ENCODE peak calls at places on chromosomes 11 and 22, in four cellular contexts. J is CD8-positive, alpha-beta T cell; A is hepatocyte; T is fibroblast of pulmonary artery. W is an unnamed sample.

GRCh38 chr11:6574816-6575715 is 28.4 kb downstream of the RRP8 start:
- DNase-seq in J (no peak), T (no peak), A (no peak), W (no peak)

GRCh38 chr11:42034821-42035220 is 575.4 kb upstream of the LRRC4C start:
- DNase-seq in J (no peak), T (no peak), A (no peak), W (no peak)

GRCh38 chr11:2099523-2100316 is 39.5 kb downstream of the IGF2 start:
- DNase-seq in T (no peak), J (no peak), A (no peak), W (peak)

GRCh38 chr11:106187860-106188456 is 110.5 kb downstream of the AASDHPPT start:
- DNase-seq in A (no peak), T (no peak), J (no peak), W (no peak)

GRCh38 chr11:1542267-1542666 is 29.8 kb downstream of the DUSP8 start:
- DNase-seq in T (no peak), A (no peak), J (no peak), W (no peak)

GRCh38 chr11:114059984-114060401 is 482 bp downstream of the ZBTB16 start:
- DNase-seq in T (peak), J (no peak), A (no peak), W (no peak)

GRCh38 chr11:48228761-48229160 is 12.2 kb downstream of the OR4B1 start:
- DNase-seq in J (no peak), T (no peak), A (no peak), W (no peak)

GRCh38 chr22:21032037-21032842 is at the start of gene SLC7A4:
- DNase-seq in T (no peak), J (no peak), A (peak), W (no peak)

GRCh38 chr11:66505276-66505816 is 5.1 kb upstream of the BBS1 start:
- DNase-seq in T (no peak), A (no peak), J (no peak), W (no peak)

GRCh38 chr22:25656724-25657123 is 85.3 kb upstream of the MYO18B start:
- DNase-seq in T (no peak), A (no peak), J (no peak), W (no peak)

GRCh38 chr11:94034207-94034606 is 13.1 kb downstream of the HEPHL1 start:
- DNase-seq in A (no peak), T (no peak), J (no peak), W (no peak)

GRCh38 chr22:48188211-48188845 is 1425.9 kb downstream of the TBC1D22A start:
- DNase-seq in T (no peak), J (no peak), A (peak), W (no peak)

GRCh38 chr11:44944181-44944852 is 6.4 kb downstream of the TP53I11 start:
- DNase-seq in A (no peak), T (no peak), J (no peak), W (no peak)

GRCh38 chr22:44091021-44091721 is 67.1 kb downstream of the PARVB start:
- DNase-seq in A (peak), T (peak), J (no peak), W (no peak)
- TF ChIP-seq CTCF in A (peak), T (peak), J (no peak), W (no peak)

GRCh38 chr11:118082880-118083543 is 3.8 kb downstream of the SMIM35 start:
- DNase-seq in T (no peak), A (no peak), J (no peak), W (no peak)

GRCh38 chr11:118081241-118081958 is 4.5 kb downstream of the TMPRSS4 start:
- DNase-seq in T (no peak), J (no peak), A (no peak), W (no peak)

GRCh38 chr11:118086913-118087768 is at the start of gene SMIM35:
- DNase-seq in T (no peak), A (no peak), J (no peak), W (peak)

GRCh38 chr11:118084247-118084646 is 2.5 kb downstream of the SMIM35 start:
- DNase-seq in A (peak), T (peak), J (no peak), W (no peak)

DNA sequence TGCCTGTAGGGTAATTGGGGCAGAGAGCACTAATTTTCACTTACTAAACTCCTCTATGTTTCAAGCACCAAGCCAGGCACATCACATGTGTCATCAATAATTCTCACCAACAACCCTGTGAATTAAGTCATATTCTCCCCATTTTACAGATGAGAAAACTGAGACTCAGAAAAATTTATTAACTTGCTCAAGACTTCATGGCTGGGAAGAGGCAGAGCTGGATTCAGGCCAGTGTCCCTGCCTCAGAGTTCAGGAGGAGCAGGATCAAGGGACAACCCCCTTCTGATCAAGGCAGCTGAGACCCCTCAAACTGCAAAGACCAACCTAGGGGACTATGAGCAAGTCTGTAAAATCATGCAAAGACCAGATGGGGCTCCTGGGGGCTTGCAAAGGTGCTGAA is 2.1 kb downstream of the SMIM35 start:
- DNase-seq in J (no peak), T (no peak), A (no peak), W (no peak)
- H3K4me3 ChIP-seq in J (no peak), T (no peak), A (no peak), W (no peak)

GRCh38 chr11:85238907-85239306 is 388.2 kb downstream of the DLG2 start:
- DNase-seq in A (no peak), T (no peak), J (no peak), W (no peak)
- TF ChIP-seq CTCF in A (no peak), T (no peak), J (no peak), W (no peak)

GRCh38 chr11:75813622-75814039 is 1.4 kb upstream of the UVRAG start:
- DNase-seq in T (peak), A (no peak), J (no peak), W (no peak)
- H3K4me3 ChIP-seq in T (peak), A (no peak), J (no peak), W (peak)

GRCh38 chr11:78492973-78493372 is 75.4 kb upstream of the GAB2 start:
- DNase-seq in J (no peak), A (no peak), T (no peak), W (no peak)

GRCh38 chr11:78493413-78493975 is 75.9 kb upstream of the GAB2 start:
- DNase-seq in T (no peak), J (no peak), A (no peak), W (no peak)

GRCh38 chr11:78499971-78500370 is 74.7 kb downstream of the NARS2 start:
- DNase-seq in A (no peak), J (no peak), T (peak), W (no peak)

DNA sequence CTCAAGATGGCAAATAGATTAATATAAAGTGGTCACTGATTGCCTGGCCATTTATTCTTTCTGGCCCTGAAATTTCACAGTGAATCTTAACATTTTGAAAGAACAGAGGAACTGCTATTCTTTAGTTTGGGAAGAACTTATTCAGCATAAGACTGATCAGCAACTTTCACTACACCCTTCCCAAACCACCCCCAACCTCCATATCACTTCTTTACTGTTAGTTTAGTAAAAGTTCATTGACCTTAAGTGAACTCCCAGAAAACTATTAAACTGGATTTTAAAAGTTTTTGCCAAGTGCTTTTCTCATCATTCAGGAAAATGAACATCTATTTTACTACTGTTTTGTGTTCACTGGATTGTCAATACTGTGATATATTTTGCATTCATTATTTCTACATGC is 77.4 kb downstream of the NARS2 start:
- DNase-seq in T (no peak), J (no peak), A (no peak), W (no peak)
- TF ChIP-seq CTCF in T (no peak), J (no peak), A (no peak), W (no peak)

W was measured in breast epithelium.